ENCODE peak calls at places on chromosome 6, in eight cellular contexts. One of them, this sample, is unnamed.

GRCh38 chr6:125781307-125781868 is 9.4 kb upstream of the NCOA7 start:
- DNase-seq in AG09309: no peak
- DNase-seq in dorsolateral prefrontal cortex: peak
- DNase-seq in pancreas: no peak
- DNase-seq in HT-29: no peak
- DNase-seq in CD8-positive, alpha-beta memory T cell: peak
- DNase-seq in mucosa of descending colon: no peak
- DNase-seq in ascending aorta: no peak
- DNase-seq in this sample: no peak

GRCh38 chr6:110949679-110950285 is 8.7 kb upstream of the GTF3C6 start:
- DNase-seq in CD8-positive, alpha-beta memory T cell: no peak
- DNase-seq in AG09309: no peak
- DNase-seq in ascending aorta: no peak
- DNase-seq in dorsolateral prefrontal cortex: no peak
- DNase-seq in mucosa of descending colon: no peak
- DNase-seq in pancreas: no peak
- DNase-seq in HT-29: peak
- DNase-seq in this sample: no peak

GRCh38 chr6:105243487-105243886 is 63.7 kb upstream of the POPDC3 start:
- DNase-seq in CD8-positive, alpha-beta memory T cell: no peak
- DNase-seq in mucosa of descending colon: no peak
- DNase-seq in HT-29: no peak
- DNase-seq in pancreas: no peak
- DNase-seq in ascending aorta: no peak
- DNase-seq in dorsolateral prefrontal cortex: no peak
- DNase-seq in AG09309: no peak
- DNase-seq in this sample: no peak

GRCh38 chr6:74871757-74872156 is 334.1 kb downstream of the COL12A1 start:
- DNase-seq in CD8-positive, alpha-beta memory T cell: no peak
- DNase-seq in ascending aorta: no peak
- DNase-seq in pancreas: no peak
- DNase-seq in AG09309: peak
- DNase-seq in HT-29: peak
- DNase-seq in mucosa of descending colon: no peak
- DNase-seq in dorsolateral prefrontal cortex: no peak
- DNase-seq in this sample: no peak

GRCh38 chr6:143965503-143966171 is 42.4 kb downstream of the PLAGL1 start:
- DNase-seq in pancreas: no peak
- DNase-seq in mucosa of descending colon: no peak
- DNase-seq in dorsolateral prefrontal cortex: no peak
- DNase-seq in AG09309: peak
- DNase-seq in CD8-positive, alpha-beta memory T cell: no peak
- DNase-seq in HT-29: no peak
- DNase-seq in ascending aorta: no peak
- DNase-seq in this sample: no peak

GRCh38 chr6:147058786-147059434 is 145.3 kb upstream of the STXBP5 start:
- DNase-seq in dorsolateral prefrontal cortex: no peak
- DNase-seq in AG09309: no peak
- DNase-seq in ascending aorta: no peak
- DNase-seq in CD8-positive, alpha-beta memory T cell: no peak
- DNase-seq in HT-29: no peak
- DNase-seq in mucosa of descending colon: no peak
- DNase-seq in pancreas: no peak
- DNase-seq in this sample: no peak

GRCh38 chr6:63307581-63308246 is 12.1 kb downstream of the LGSN start:
- DNase-seq in dorsolateral prefrontal cortex: no peak
- DNase-seq in ascending aorta: no peak
- DNase-seq in AG09309: peak
- DNase-seq in mucosa of descending colon: no peak
- DNase-seq in HT-29: peak
- DNase-seq in CD8-positive, alpha-beta memory T cell: no peak
- DNase-seq in pancreas: no peak
- DNase-seq in this sample: peak

GRCh38 chr6:109772961-109773431 is 81.9 kb downstream of the FIG4 start:
- DNase-seq in dorsolateral prefrontal cortex: peak
- DNase-seq in CD8-positive, alpha-beta memory T cell: no peak
- DNase-seq in ascending aorta: no peak
- DNase-seq in pancreas: no peak
- DNase-seq in AG09309: no peak
- DNase-seq in HT-29: no peak
- DNase-seq in mucosa of descending colon: no peak
- DNase-seq in this sample: no peak

GRCh38 chr6:41878961-41879405 is 16.2 kb downstream of the USP49 start:
- DNase-seq in pancreas: no peak
- DNase-seq in dorsolateral prefrontal cortex: no peak
- DNase-seq in CD8-positive, alpha-beta memory T cell: no peak
- DNase-seq in AG09309: peak
- DNase-seq in mucosa of descending colon: no peak
- DNase-seq in HT-29: no peak
- DNase-seq in ascending aorta: no peak
- DNase-seq in this sample: peak

This sample was measured in HepG2.